ENCODE peak calls at places on chromosomes 7 and 10, in eight cellular contexts. W, U, G, E, P, K, O and C are unnamed samples.
A peak's percentile ranks its signal among the peaks of the same experiment; 100 is the strongest.

GRCh38 chr7:149285581-149285975 is 23.6 kb downstream of the ZNF783 start:
- DNase-seq in U (peak; percentile 11), P (no peak), G (no peak), W (no peak), E (no peak), K (no peak), O (peak; percentile 61), C (no peak)

GRCh38 chr7:104453190-104453589 is 124.8 kb downstream of the LHFPL3 start:
- DNase-seq in U (no peak), O (no peak), G (no peak), W (no peak), K (no peak), E (no peak), P (no peak), C (no peak)

GRCh38 chr10:88473989-88474883 is 108.9 kb downstream of the RNLS start:
- DNase-seq in K (no peak), E (peak; percentile 64), W (no peak), G (no peak), O (no peak), P (no peak), U (no peak), C (no peak)

GRCh38 chr10:389836-390448 is 254.7 kb downstream of the ZMYND11 start:
- DNase-seq in W (no peak), O (no peak), E (no peak), K (no peak), G (no peak), U (no peak), P (no peak), C (no peak)

GRCh38 chr10:78588194-78588811 is 480.5 kb upstream of the ZMIZ1 start:
- DNase-seq in E (peak; percentile 39), K (no peak), U (peak; percentile 87), O (peak; percentile 64), G (no peak), W (no peak), P (no peak), C (no peak)

GRCh38 chr7:111527545-111527944 is 34.7 kb downstream of the IMMP2L start:
- DNase-seq in K (no peak), G (no peak), O (no peak), W (no peak), E (no peak), P (no peak), U (no peak), C (peak; percentile 34)

GRCh38 chr7:66376264-66376945 is 171.3 kb downstream of the TPST1 start:
- DNase-seq in P (no peak), U (no peak), E (no peak), K (no peak), W (no peak), G (no peak), O (no peak), C (no peak)

GRCh38 chr10:98344589-98345038 is 70.4 kb downstream of the PYROXD2 start:
- DNase-seq in U (peak; percentile 84), G (peak; percentile 47), E (peak; percentile 78), P (no peak), W (no peak), K (no peak), O (peak; percentile 73), C (no peak)